ENCODE peak calls at places on chromosomes 7 and 10, in eight cellular contexts. One of them, this sample, is unnamed.

GRCh38 chr10:71970869-71971268 is 6.7 kb downstream of the CHST3 start:
- DNase-seq in GM10248: no peak
- DNase-seq in activated T-helper 1 cell treated with anti-CD3 and anti-CD28 coated beads, Interleukin-12 subunit alpha, Interleukin-12 subunit beta, Interleukin-2, Interleukin-4 antibody, amounts not matched to agents 30 ng/mL and 10 ng/mL and 1 ng/mL, durations not matched to agents 14 hours and 24 hours and 36 hours: no peak
- DNase-seq in Caki2: no peak
- DNase-seq in GM13976: no peak
- DNase-seq in NCI-H2081: no peak
- DNase-seq in NCI-H2029 treated with DMSO at 0.1 percent for 48 hours: no peak
- DNase-seq in cardiac muscle cell: no peak
- DNase-seq in this sample: no peak

GRCh38 chr7:84176716-84177115 is 17.9 kb downstream of the SEMA3A start:
- DNase-seq in GM10248: no peak
- DNase-seq in activated T-helper 1 cell treated with anti-CD3 and anti-CD28 coated beads, Interleukin-12 subunit alpha, Interleukin-12 subunit beta, Interleukin-2, Interleukin-4 antibody, amounts not matched to agents 30 ng/mL and 10 ng/mL and 1 ng/mL, durations not matched to agents 14 hours and 24 hours and 36 hours: no peak
- DNase-seq in Caki2: no peak
- DNase-seq in GM13976: no peak
- DNase-seq in NCI-H2081: no peak
- DNase-seq in NCI-H2029 treated with DMSO at 0.1 percent for 48 hours: no peak
- DNase-seq in cardiac muscle cell: peak; percentile 67
- DNase-seq in this sample: no peak

GRCh38 chr10:132667613-132668394 is 118.1 kb downstream of the NKX6-2 start:
- DNase-seq in GM10248: no peak
- DNase-seq in activated T-helper 1 cell treated with anti-CD3 and anti-CD28 coated beads, Interleukin-12 subunit alpha, Interleukin-12 subunit beta, Interleukin-2, Interleukin-4 antibody, amounts not matched to agents 30 ng/mL and 10 ng/mL and 1 ng/mL, durations not matched to agents 14 hours and 24 hours and 36 hours: no peak
- DNase-seq in Caki2: peak; percentile 93
- DNase-seq in GM13976: no peak
- DNase-seq in NCI-H2081: no peak
- DNase-seq in NCI-H2029 treated with DMSO at 0.1 percent for 48 hours: no peak
- DNase-seq in cardiac muscle cell: no peak
- DNase-seq in this sample: no peak

GRCh38 chr10:30111340-30111980 is 52.1 kb upstream of the JCAD start:
- DNase-seq in GM10248: no peak
- DNase-seq in activated T-helper 1 cell treated with anti-CD3 and anti-CD28 coated beads, Interleukin-12 subunit alpha, Interleukin-12 subunit beta, Interleukin-2, Interleukin-4 antibody, amounts not matched to agents 30 ng/mL and 10 ng/mL and 1 ng/mL, durations not matched to agents 14 hours and 24 hours and 36 hours: no peak
- DNase-seq in Caki2: no peak
- DNase-seq in GM13976: no peak
- DNase-seq in NCI-H2081: no peak
- DNase-seq in NCI-H2029 treated with DMSO at 0.1 percent for 48 hours: no peak
- DNase-seq in cardiac muscle cell: peak; percentile 92
- DNase-seq in this sample: no peak

GRCh38 chr7:74439546-74439945 is 14.2 kb upstream of the GTF2IRD1 start:
- DNase-seq in GM10248: no peak
- DNase-seq in activated T-helper 1 cell treated with anti-CD3 and anti-CD28 coated beads, Interleukin-12 subunit alpha, Interleukin-12 subunit beta, Interleukin-2, Interleukin-4 antibody, amounts not matched to agents 30 ng/mL and 10 ng/mL and 1 ng/mL, durations not matched to agents 14 hours and 24 hours and 36 hours: no peak
- DNase-seq in Caki2: no peak
- DNase-seq in GM13976: no peak
- DNase-seq in NCI-H2081: no peak
- DNase-seq in NCI-H2029 treated with DMSO at 0.1 percent for 48 hours: no peak
- DNase-seq in cardiac muscle cell: no peak
- DNase-seq in this sample: no peak

GRCh38 chr10:92811986-92812385 is 36.3 kb upstream of the EXOC6 start:
- DNase-seq in GM10248: no peak
- DNase-seq in activated T-helper 1 cell treated with anti-CD3 and anti-CD28 coated beads, Interleukin-12 subunit alpha, Interleukin-12 subunit beta, Interleukin-2, Interleukin-4 antibody, amounts not matched to agents 30 ng/mL and 10 ng/mL and 1 ng/mL, durations not matched to agents 14 hours and 24 hours and 36 hours: no peak
- DNase-seq in Caki2: no peak
- DNase-seq in GM13976: no peak
- DNase-seq in NCI-H2081: no peak
- DNase-seq in NCI-H2029 treated with DMSO at 0.1 percent for 48 hours: no peak
- DNase-seq in cardiac muscle cell: peak; percentile 26
- DNase-seq in this sample: no peak

GRCh38 chr7:100811480-100811879 is 15.8 kb downstream of the EPHB4 start:
- DNase-seq in GM10248: no peak
- DNase-seq in activated T-helper 1 cell treated with anti-CD3 and anti-CD28 coated beads, Interleukin-12 subunit alpha, Interleukin-12 subunit beta, Interleukin-2, Interleukin-4 antibody, amounts not matched to agents 30 ng/mL and 10 ng/mL and 1 ng/mL, durations not matched to agents 14 hours and 24 hours and 36 hours: no peak
- DNase-seq in Caki2: no peak
- DNase-seq in GM13976: no peak
- DNase-seq in NCI-H2081: no peak
- DNase-seq in NCI-H2029 treated with DMSO at 0.1 percent for 48 hours: no peak
- DNase-seq in cardiac muscle cell: no peak
- DNase-seq in this sample: no peak

GRCh38 chr10:110487411-110488123 is 10.1 kb upstream of the DUSP5 start:
- DNase-seq in GM10248: no peak
- DNase-seq in activated T-helper 1 cell treated with anti-CD3 and anti-CD28 coated beads, Interleukin-12 subunit alpha, Interleukin-12 subunit beta, Interleukin-2, Interleukin-4 antibody, amounts not matched to agents 30 ng/mL and 10 ng/mL and 1 ng/mL, durations not matched to agents 14 hours and 24 hours and 36 hours: no peak
- DNase-seq in Caki2: peak; percentile 94
- DNase-seq in GM13976: no peak
- DNase-seq in NCI-H2081: no peak
- DNase-seq in NCI-H2029 treated with DMSO at 0.1 percent for 48 hours: no peak
- DNase-seq in cardiac muscle cell: no peak
- DNase-seq in this sample: no peak

GRCh38 chr10:102596506-102596971 is 47.7 kb upstream of the TRIM8 start:
- DNase-seq in GM10248: peak; percentile 80
- DNase-seq in activated T-helper 1 cell treated with anti-CD3 and anti-CD28 coated beads, Interleukin-12 subunit alpha, Interleukin-12 subunit beta, Interleukin-2, Interleukin-4 antibody, amounts not matched to agents 30 ng/mL and 10 ng/mL and 1 ng/mL, durations not matched to agents 14 hours and 24 hours and 36 hours: no peak
- DNase-seq in Caki2: peak; percentile 50
- DNase-seq in GM13976: peak; percentile 83
- DNase-seq in NCI-H2081: peak; percentile 54
- DNase-seq in NCI-H2029 treated with DMSO at 0.1 percent for 48 hours: peak; percentile 4
- DNase-seq in cardiac muscle cell: peak; percentile 76
- DNase-seq in this sample: peak; percentile 35

GRCh38 chr10:69362471-69362954 is 54.2 kb downstream of the TACR2 start:
- DNase-seq in GM10248: no peak
- DNase-seq in activated T-helper 1 cell treated with anti-CD3 and anti-CD28 coated beads, Interleukin-12 subunit alpha, Interleukin-12 subunit beta, Interleukin-2, Interleukin-4 antibody, amounts not matched to agents 30 ng/mL and 10 ng/mL and 1 ng/mL, durations not matched to agents 14 hours and 24 hours and 36 hours: no peak
- DNase-seq in Caki2: peak; percentile 45
- DNase-seq in GM13976: no peak
- DNase-seq in NCI-H2081: no peak
- DNase-seq in NCI-H2029 treated with DMSO at 0.1 percent for 48 hours: no peak
- DNase-seq in cardiac muscle cell: peak; percentile 61
- DNase-seq in this sample: no peak

GRCh38 chr10:73931767-73932624 is 21.1 kb downstream of the PLAU start:
- DNase-seq in GM10248: peak; percentile 75
- DNase-seq in activated T-helper 1 cell treated with anti-CD3 and anti-CD28 coated beads, Interleukin-12 subunit alpha, Interleukin-12 subunit beta, Interleukin-2, Interleukin-4 antibody, amounts not matched to agents 30 ng/mL and 10 ng/mL and 1 ng/mL, durations not matched to agents 14 hours and 24 hours and 36 hours: peak; percentile 58
- DNase-seq in Caki2: peak; percentile 43
- DNase-seq in GM13976: peak; percentile 71
- DNase-seq in NCI-H2081: no peak
- DNase-seq in NCI-H2029 treated with DMSO at 0.1 percent for 48 hours: no peak
- DNase-seq in cardiac muscle cell: no peak
- DNase-seq in this sample: no peak

GRCh38 chr10:113732966-113733365 is 18.5 kb upstream of the PLEKHS1 start:
- DNase-seq in GM10248: no peak
- DNase-seq in activated T-helper 1 cell treated with anti-CD3 and anti-CD28 coated beads, Interleukin-12 subunit alpha, Interleukin-12 subunit beta, Interleukin-2, Interleukin-4 antibody, amounts not matched to agents 30 ng/mL and 10 ng/mL and 1 ng/mL, durations not matched to agents 14 hours and 24 hours and 36 hours: no peak
- DNase-seq in Caki2: no peak
- DNase-seq in GM13976: no peak
- DNase-seq in NCI-H2081: no peak
- DNase-seq in NCI-H2029 treated with DMSO at 0.1 percent for 48 hours: no peak
- DNase-seq in cardiac muscle cell: no peak
- DNase-seq in this sample: no peak

GRCh38 chr10:117830832-117831231 is 215.9 kb downstream of the RAB11FIP2 start:
- DNase-seq in GM10248: no peak
- DNase-seq in activated T-helper 1 cell treated with anti-CD3 and anti-CD28 coated beads, Interleukin-12 subunit alpha, Interleukin-12 subunit beta, Interleukin-2, Interleukin-4 antibody, amounts not matched to agents 30 ng/mL and 10 ng/mL and 1 ng/mL, durations not matched to agents 14 hours and 24 hours and 36 hours: peak; percentile 17
- DNase-seq in Caki2: no peak
- DNase-seq in GM13976: peak; percentile 21
- DNase-seq in NCI-H2081: no peak
- DNase-seq in NCI-H2029 treated with DMSO at 0.1 percent for 48 hours: no peak
- DNase-seq in cardiac muscle cell: no peak
- DNase-seq in this sample: no peak

GRCh38 chr10:103470755-103471653 is 8.0 kb downstream of the CALHM3 start:
- DNase-seq in GM10248: peak; percentile 88
- DNase-seq in activated T-helper 1 cell treated with anti-CD3 and anti-CD28 coated beads, Interleukin-12 subunit alpha, Interleukin-12 subunit beta, Interleukin-2, Interleukin-4 antibody, amounts not matched to agents 30 ng/mL and 10 ng/mL and 1 ng/mL, durations not matched to agents 14 hours and 24 hours and 36 hours: peak; percentile 69
- DNase-seq in Caki2: no peak
- DNase-seq in GM13976: peak; percentile 88
- DNase-seq in NCI-H2081: no peak
- DNase-seq in NCI-H2029 treated with DMSO at 0.1 percent for 48 hours: no peak
- DNase-seq in cardiac muscle cell: peak; percentile 81
- DNase-seq in this sample: no peak

GRCh38 chr10:49220031-49220430 is 31.8 kb upstream of the TMEM273 start:
- DNase-seq in GM10248: no peak
- DNase-seq in activated T-helper 1 cell treated with anti-CD3 and anti-CD28 coated beads, Interleukin-12 subunit alpha, Interleukin-12 subunit beta, Interleukin-2, Interleukin-4 antibody, amounts not matched to agents 30 ng/mL and 10 ng/mL and 1 ng/mL, durations not matched to agents 14 hours and 24 hours and 36 hours: no peak
- DNase-seq in Caki2: no peak
- DNase-seq in GM13976: no peak
- DNase-seq in NCI-H2081: no peak
- DNase-seq in NCI-H2029 treated with DMSO at 0.1 percent for 48 hours: no peak
- DNase-seq in cardiac muscle cell: no peak
- DNase-seq in this sample: no peak

GRCh38 chr7:132410385-132410784 is 165.9 kb downstream of the PLXNA4 start:
- DNase-seq in GM10248: no peak
- DNase-seq in activated T-helper 1 cell treated with anti-CD3 and anti-CD28 coated beads, Interleukin-12 subunit alpha, Interleukin-12 subunit beta, Interleukin-2, Interleukin-4 antibody, amounts not matched to agents 30 ng/mL and 10 ng/mL and 1 ng/mL, durations not matched to agents 14 hours and 24 hours and 36 hours: no peak
- DNase-seq in Caki2: no peak
- DNase-seq in GM13976: no peak
- DNase-seq in NCI-H2081: no peak
- DNase-seq in NCI-H2029 treated with DMSO at 0.1 percent for 48 hours: no peak
- DNase-seq in cardiac muscle cell: peak; percentile 60
- DNase-seq in this sample: no peak

GRCh38 chr7:30074422-30075030 is 46.3 kb downstream of the PLEKHA8 start:
- DNase-seq in GM10248: no peak
- DNase-seq in activated T-helper 1 cell treated with anti-CD3 and anti-CD28 coated beads, Interleukin-12 subunit alpha, Interleukin-12 subunit beta, Interleukin-2, Interleukin-4 antibody, amounts not matched to agents 30 ng/mL and 10 ng/mL and 1 ng/mL, durations not matched to agents 14 hours and 24 hours and 36 hours: no peak
- DNase-seq in Caki2: peak; percentile 14
- DNase-seq in GM13976: no peak
- DNase-seq in NCI-H2081: peak; percentile 39
- DNase-seq in NCI-H2029 treated with DMSO at 0.1 percent for 48 hours: peak; percentile 10
- DNase-seq in cardiac muscle cell: peak; percentile 65
- DNase-seq in this sample: peak; percentile 54

GRCh38 chr10:47031251-47031952 is 120.2 kb downstream of the PTPN20 start:
- DNase-seq in GM10248: no peak
- DNase-seq in activated T-helper 1 cell treated with anti-CD3 and anti-CD28 coated beads, Interleukin-12 subunit alpha, Interleukin-12 subunit beta, Interleukin-2, Interleukin-4 antibody, amounts not matched to agents 30 ng/mL and 10 ng/mL and 1 ng/mL, durations not matched to agents 14 hours and 24 hours and 36 hours: no peak
- DNase-seq in Caki2: peak; percentile 25
- DNase-seq in GM13976: no peak
- DNase-seq in NCI-H2081: no peak
- DNase-seq in NCI-H2029 treated with DMSO at 0.1 percent for 48 hours: no peak
- DNase-seq in cardiac muscle cell: no peak
- DNase-seq in this sample: no peak

GRCh38 chr7:19648791-19649190 is 60.0 kb downstream of the POLR1F start:
- DNase-seq in GM10248: no peak
- DNase-seq in activated T-helper 1 cell treated with anti-CD3 and anti-CD28 coated beads, Interleukin-12 subunit alpha, Interleukin-12 subunit beta, Interleukin-2, Interleukin-4 antibody, amounts not matched to agents 30 ng/mL and 10 ng/mL and 1 ng/mL, durations not matched to agents 14 hours and 24 hours and 36 hours: no peak
- DNase-seq in Caki2: no peak
- DNase-seq in GM13976: no peak
- DNase-seq in NCI-H2081: no peak
- DNase-seq in NCI-H2029 treated with DMSO at 0.1 percent for 48 hours: no peak
- DNase-seq in cardiac muscle cell: no peak
- DNase-seq in this sample: no peak

GRCh38 chr10:119251315-119251708 is 43.9 kb downstream of the GRK5 start:
- DNase-seq in GM10248: no peak
- DNase-seq in activated T-helper 1 cell treated with anti-CD3 and anti-CD28 coated beads, Interleukin-12 subunit alpha, Interleukin-12 subunit beta, Interleukin-2, Interleukin-4 antibody, amounts not matched to agents 30 ng/mL and 10 ng/mL and 1 ng/mL, durations not matched to agents 14 hours and 24 hours and 36 hours: no peak
- DNase-seq in Caki2: no peak
- DNase-seq in GM13976: no peak
- DNase-seq in NCI-H2081: no peak
- DNase-seq in NCI-H2029 treated with DMSO at 0.1 percent for 48 hours: no peak
- DNase-seq in cardiac muscle cell: peak; percentile 89
- DNase-seq in this sample: no peak

GRCh38 chr10:59055046-59055445 is 121.4 kb upstream of the PHYHIPL start:
- DNase-seq in GM10248: no peak
- DNase-seq in activated T-helper 1 cell treated with anti-CD3 and anti-CD28 coated beads, Interleukin-12 subunit alpha, Interleukin-12 subunit beta, Interleukin-2, Interleukin-4 antibody, amounts not matched to agents 30 ng/mL and 10 ng/mL and 1 ng/mL, durations not matched to agents 14 hours and 24 hours and 36 hours: no peak
- DNase-seq in Caki2: no peak
- DNase-seq in GM13976: no peak
- DNase-seq in NCI-H2081: no peak
- DNase-seq in NCI-H2029 treated with DMSO at 0.1 percent for 48 hours: no peak
- DNase-seq in cardiac muscle cell: no peak
- DNase-seq in this sample: no peak

GRCh38 chr10:121112618-121113384 is 261.6 kb downstream of the WDR11 start:
- DNase-seq in GM10248: no peak
- DNase-seq in activated T-helper 1 cell treated with anti-CD3 and anti-CD28 coated beads, Interleukin-12 subunit alpha, Interleukin-12 subunit beta, Interleukin-2, Interleukin-4 antibody, amounts not matched to agents 30 ng/mL and 10 ng/mL and 1 ng/mL, durations not matched to agents 14 hours and 24 hours and 36 hours: no peak
- DNase-seq in Caki2: no peak
- DNase-seq in GM13976: no peak
- DNase-seq in NCI-H2081: no peak
- DNase-seq in NCI-H2029 treated with DMSO at 0.1 percent for 48 hours: no peak
- DNase-seq in cardiac muscle cell: peak; percentile 32
- DNase-seq in this sample: peak; percentile 38

GRCh38 chr10:16756561-16757221 is 60.5 kb downstream of the RSU1 start:
- DNase-seq in GM10248: no peak
- DNase-seq in activated T-helper 1 cell treated with anti-CD3 and anti-CD28 coated beads, Interleukin-12 subunit alpha, Interleukin-12 subunit beta, Interleukin-2, Interleukin-4 antibody, amounts not matched to agents 30 ng/mL and 10 ng/mL and 1 ng/mL, durations not matched to agents 14 hours and 24 hours and 36 hours: no peak
- DNase-seq in Caki2: no peak
- DNase-seq in GM13976: no peak
- DNase-seq in NCI-H2081: no peak
- DNase-seq in NCI-H2029 treated with DMSO at 0.1 percent for 48 hours: no peak
- DNase-seq in cardiac muscle cell: peak; percentile 65
- DNase-seq in this sample: no peak

GRCh38 chr10:104391969-104392296 is 38.3 kb downstream of the CFAP58 start:
- DNase-seq in GM10248: no peak
- DNase-seq in activated T-helper 1 cell treated with anti-CD3 and anti-CD28 coated beads, Interleukin-12 subunit alpha, Interleukin-12 subunit beta, Interleukin-2, Interleukin-4 antibody, amounts not matched to agents 30 ng/mL and 10 ng/mL and 1 ng/mL, durations not matched to agents 14 hours and 24 hours and 36 hours: no peak
- DNase-seq in Caki2: no peak
- DNase-seq in GM13976: no peak
- DNase-seq in NCI-H2081: no peak
- DNase-seq in NCI-H2029 treated with DMSO at 0.1 percent for 48 hours: no peak
- DNase-seq in cardiac muscle cell: no peak
- DNase-seq in this sample: no peak

GRCh38 chr10:75978213-75978612 is 546.8 kb downstream of the LRMDA start:
- DNase-seq in GM10248: no peak
- DNase-seq in activated T-helper 1 cell treated with anti-CD3 and anti-CD28 coated beads, Interleukin-12 subunit alpha, Interleukin-12 subunit beta, Interleukin-2, Interleukin-4 antibody, amounts not matched to agents 30 ng/mL and 10 ng/mL and 1 ng/mL, durations not matched to agents 14 hours and 24 hours and 36 hours: no peak
- DNase-seq in Caki2: peak; percentile 34
- DNase-seq in GM13976: no peak
- DNase-seq in NCI-H2081: no peak
- DNase-seq in NCI-H2029 treated with DMSO at 0.1 percent for 48 hours: no peak
- DNase-seq in cardiac muscle cell: no peak
- DNase-seq in this sample: no peak

GRCh38 chr10:61750943-61751471 is 88.3 kb downstream of the CABCOCO1 start:
- DNase-seq in GM10248: peak; percentile 53
- DNase-seq in activated T-helper 1 cell treated with anti-CD3 and anti-CD28 coated beads, Interleukin-12 subunit alpha, Interleukin-12 subunit beta, Interleukin-2, Interleukin-4 antibody, amounts not matched to agents 30 ng/mL and 10 ng/mL and 1 ng/mL, durations not matched to agents 14 hours and 24 hours and 36 hours: peak; percentile 53
- DNase-seq in Caki2: peak; percentile 65
- DNase-seq in GM13976: peak; percentile 36
- DNase-seq in NCI-H2081: peak; percentile 10
- DNase-seq in NCI-H2029 treated with DMSO at 0.1 percent for 48 hours: no peak
- DNase-seq in cardiac muscle cell: peak; percentile 82
- DNase-seq in this sample: peak; percentile 3

GRCh38 chr10:86340176-86340990 is 26.2 kb downstream of the GRID1 start:
- DNase-seq in GM10248: no peak
- DNase-seq in activated T-helper 1 cell treated with anti-CD3 and anti-CD28 coated beads, Interleukin-12 subunit alpha, Interleukin-12 subunit beta, Interleukin-2, Interleukin-4 antibody, amounts not matched to agents 30 ng/mL and 10 ng/mL and 1 ng/mL, durations not matched to agents 14 hours and 24 hours and 36 hours: no peak
- DNase-seq in Caki2: no peak
- DNase-seq in GM13976: no peak
- DNase-seq in NCI-H2081: no peak
- DNase-seq in NCI-H2029 treated with DMSO at 0.1 percent for 48 hours: no peak
- DNase-seq in cardiac muscle cell: no peak
- DNase-seq in this sample: no peak

GRCh38 chr7:125572414-125572813 is 642.8 kb upstream of the POT1 start:
- DNase-seq in GM10248: no peak
- DNase-seq in activated T-helper 1 cell treated with anti-CD3 and anti-CD28 coated beads, Interleukin-12 subunit alpha, Interleukin-12 subunit beta, Interleukin-2, Interleukin-4 antibody, amounts not matched to agents 30 ng/mL and 10 ng/mL and 1 ng/mL, durations not matched to agents 14 hours and 24 hours and 36 hours: no peak
- DNase-seq in Caki2: no peak
- DNase-seq in GM13976: no peak
- DNase-seq in NCI-H2081: no peak
- DNase-seq in NCI-H2029 treated with DMSO at 0.1 percent for 48 hours: peak; percentile 54
- DNase-seq in cardiac muscle cell: no peak
- DNase-seq in this sample: no peak

GRCh38 chr7:151279868-151280267 is 31.4 kb upstream of the SMARCD3 start:
- DNase-seq in GM10248: no peak
- DNase-seq in activated T-helper 1 cell treated with anti-CD3 and anti-CD28 coated beads, Interleukin-12 subunit alpha, Interleukin-12 subunit beta, Interleukin-2, Interleukin-4 antibody, amounts not matched to agents 30 ng/mL and 10 ng/mL and 1 ng/mL, durations not matched to agents 14 hours and 24 hours and 36 hours: no peak
- DNase-seq in Caki2: no peak
- DNase-seq in GM13976: no peak
- DNase-seq in NCI-H2081: no peak
- DNase-seq in NCI-H2029 treated with DMSO at 0.1 percent for 48 hours: no peak
- DNase-seq in cardiac muscle cell: no peak
- DNase-seq in this sample: no peak

GRCh38 chr10:11742009-11742778 is at the start of gene ECHDC3:
- DNase-seq in GM10248: peak; percentile 92
- DNase-seq in activated T-helper 1 cell treated with anti-CD3 and anti-CD28 coated beads, Interleukin-12 subunit alpha, Interleukin-12 subunit beta, Interleukin-2, Interleukin-4 antibody, amounts not matched to agents 30 ng/mL and 10 ng/mL and 1 ng/mL, durations not matched to agents 14 hours and 24 hours and 36 hours: no peak
- DNase-seq in Caki2: peak; percentile 68
- DNase-seq in GM13976: peak; percentile 92
- DNase-seq in NCI-H2081: peak; percentile 35
- DNase-seq in NCI-H2029 treated with DMSO at 0.1 percent for 48 hours: no peak
- DNase-seq in cardiac muscle cell: peak; percentile 60
- DNase-seq in this sample: peak; percentile 11

GRCh38 chr7:69173341-69173740 is 424.9 kb upstream of the AUTS2 start:
- DNase-seq in GM10248: no peak
- DNase-seq in activated T-helper 1 cell treated with anti-CD3 and anti-CD28 coated beads, Interleukin-12 subunit alpha, Interleukin-12 subunit beta, Interleukin-2, Interleukin-4 antibody, amounts not matched to agents 30 ng/mL and 10 ng/mL and 1 ng/mL, durations not matched to agents 14 hours and 24 hours and 36 hours: no peak
- DNase-seq in Caki2: no peak
- DNase-seq in GM13976: no peak
- DNase-seq in NCI-H2081: no peak
- DNase-seq in NCI-H2029 treated with DMSO at 0.1 percent for 48 hours: no peak
- DNase-seq in cardiac muscle cell: no peak
- DNase-seq in this sample: peak; percentile 9

GRCh38 chr10:110077436-110078120 is 69.8 kb downstream of the ADD3 start:
- DNase-seq in GM10248: no peak
- DNase-seq in activated T-helper 1 cell treated with anti-CD3 and anti-CD28 coated beads, Interleukin-12 subunit alpha, Interleukin-12 subunit beta, Interleukin-2, Interleukin-4 antibody, amounts not matched to agents 30 ng/mL and 10 ng/mL and 1 ng/mL, durations not matched to agents 14 hours and 24 hours and 36 hours: no peak
- DNase-seq in Caki2: no peak
- DNase-seq in GM13976: no peak
- DNase-seq in NCI-H2081: no peak
- DNase-seq in NCI-H2029 treated with DMSO at 0.1 percent for 48 hours: no peak
- DNase-seq in cardiac muscle cell: peak; percentile 79
- DNase-seq in this sample: no peak

GRCh38 chr7:157690058-157690832 is 353.4 kb downstream of the DNAJB6 start:
- DNase-seq in GM10248: no peak
- DNase-seq in activated T-helper 1 cell treated with anti-CD3 and anti-CD28 coated beads, Interleukin-12 subunit alpha, Interleukin-12 subunit beta, Interleukin-2, Interleukin-4 antibody, amounts not matched to agents 30 ng/mL and 10 ng/mL and 1 ng/mL, durations not matched to agents 14 hours and 24 hours and 36 hours: no peak
- DNase-seq in Caki2: no peak
- DNase-seq in GM13976: no peak
- DNase-seq in NCI-H2081: peak; percentile 56
- DNase-seq in NCI-H2029 treated with DMSO at 0.1 percent for 48 hours: no peak
- DNase-seq in cardiac muscle cell: no peak
- DNase-seq in this sample: peak; percentile 64

GRCh38 chr7:116395125-116395791 is 104.3 kb upstream of the CAV2 start:
- DNase-seq in GM10248: no peak
- DNase-seq in activated T-helper 1 cell treated with anti-CD3 and anti-CD28 coated beads, Interleukin-12 subunit alpha, Interleukin-12 subunit beta, Interleukin-2, Interleukin-4 antibody, amounts not matched to agents 30 ng/mL and 10 ng/mL and 1 ng/mL, durations not matched to agents 14 hours and 24 hours and 36 hours: no peak
- DNase-seq in Caki2: peak; percentile 75
- DNase-seq in GM13976: no peak
- DNase-seq in NCI-H2081: no peak
- DNase-seq in NCI-H2029 treated with DMSO at 0.1 percent for 48 hours: no peak
- DNase-seq in cardiac muscle cell: peak; percentile 79
- DNase-seq in this sample: no peak